ENCODE peak calls at places on chromosomes 13 and 19, in seven cellular contexts. One of them, this sample, is unnamed.

GRCh38 chr19:58203814-58204475 is 21.1 kb downstream of the ZNF274 start:
- DNase-seq in H1: no peak
- DNase-seq in IMR-90: no peak
- DNase-seq in H9: no peak
- DNase-seq in neuronal stem cell: no peak
- DNase-seq in mesenchymal stem cell: no peak
- DNase-seq in mesendoderm: peak; percentile 61
- DNase-seq in this sample: peak; percentile 4

GRCh38 chr19:14530005-14530348 is 583 bp downstream of the TECR start:
- DNase-seq in H9: no peak
- DNase-seq in mesendoderm: peak; percentile 45
- DNase-seq in mesenchymal stem cell: no peak
- DNase-seq in IMR-90: no peak
- DNase-seq in neuronal stem cell: no peak
- DNase-seq in H1: no peak
- DNase-seq in this sample: peak; percentile 66

GRCh38 chr13:114106991-114107685 is 25.3 kb downstream of the RASA3 start:
- DNase-seq in neuronal stem cell: no peak
- DNase-seq in H1: no peak
- DNase-seq in IMR-90: no peak
- DNase-seq in mesenchymal stem cell: no peak
- DNase-seq in mesendoderm: no peak
- DNase-seq in H9: no peak
- DNase-seq in this sample: no peak

GRCh38 chr13:33636955-33637670 is 180.8 kb upstream of the RFC3 start:
- DNase-seq in mesendoderm: no peak
- DNase-seq in mesenchymal stem cell: no peak
- DNase-seq in IMR-90: peak; percentile 8
- DNase-seq in H1: no peak
- DNase-seq in neuronal stem cell: no peak
- DNase-seq in H9: no peak
- DNase-seq in this sample: peak; percentile 16

GRCh38 chr13:61410669-61411297 is 4.9 kb downstream of the PCDH20 start:
- DNase-seq in H9: no peak
- DNase-seq in H1: no peak
- DNase-seq in IMR-90: peak; percentile 8
- DNase-seq in neuronal stem cell: no peak
- DNase-seq in mesenchymal stem cell: peak; percentile 8
- DNase-seq in mesendoderm: peak; percentile 16
- DNase-seq in this sample: peak; percentile 28

GRCh38 chr13:91247768-91248167 is 99.7 kb upstream of the MIR17HG start:
- DNase-seq in mesenchymal stem cell: peak; percentile 19
- DNase-seq in mesendoderm: no peak
- DNase-seq in H1: no peak
- DNase-seq in neuronal stem cell: peak; percentile 6
- DNase-seq in H9: no peak
- DNase-seq in IMR-90: no peak
- DNase-seq in this sample: no peak

GRCh38 chr13:48533207-48533499 is 273 bp upstream of the RCBTB2 start:
- DNase-seq in H9: no peak
- DNase-seq in H1: no peak
- DNase-seq in mesenchymal stem cell: no peak
- DNase-seq in mesendoderm: no peak
- DNase-seq in IMR-90: no peak
- DNase-seq in neuronal stem cell: no peak
- DNase-seq in this sample: no peak

GRCh38 chr13:44129418-44129817 is 244.2 kb upstream of the SERP2 start:
- DNase-seq in mesendoderm: no peak
- DNase-seq in mesenchymal stem cell: no peak
- DNase-seq in H1: no peak
- DNase-seq in IMR-90: no peak
- DNase-seq in H9: no peak
- DNase-seq in neuronal stem cell: no peak
- DNase-seq in this sample: no peak

GRCh38 chr19:23075031-23075733 is 41.6 kb upstream of the ZNF730 start:
- DNase-seq in mesendoderm: peak; percentile 97
- DNase-seq in H9: peak; percentile 97
- DNase-seq in neuronal stem cell: peak; percentile 81
- DNase-seq in H1: peak; percentile 95
- DNase-seq in IMR-90: peak; percentile 72
- DNase-seq in mesenchymal stem cell: peak; percentile 82
- DNase-seq in this sample: peak; percentile 78

GRCh38 chr13:27170221-27170520 is 1.4 kb downstream of the USP12 start:
- DNase-seq in neuronal stem cell: no peak
- DNase-seq in mesendoderm: no peak
- DNase-seq in H9: no peak
- DNase-seq in H1: no peak
- DNase-seq in mesenchymal stem cell: peak; percentile 83
- DNase-seq in IMR-90: peak; percentile 84
- DNase-seq in this sample: no peak

GRCh38 chr19:49629659-49630058 is 10.3 kb downstream of the RRAS start:
- DNase-seq in neuronal stem cell: no peak
- DNase-seq in H9: no peak
- DNase-seq in mesendoderm: no peak
- DNase-seq in IMR-90: no peak
- DNase-seq in mesenchymal stem cell: no peak
- DNase-seq in H1: no peak
- DNase-seq in this sample: no peak

GRCh38 chr19:49626243-49626642 is 13.7 kb downstream of the RRAS start:
- DNase-seq in mesendoderm: no peak
- DNase-seq in IMR-90: no peak
- DNase-seq in mesenchymal stem cell: no peak
- DNase-seq in H9: no peak
- DNase-seq in H1: no peak
- DNase-seq in neuronal stem cell: no peak
- DNase-seq in this sample: no peak

GRCh38 chr19:49631279-49631588 is 8.7 kb downstream of the RRAS start:
- DNase-seq in H9: no peak
- DNase-seq in neuronal stem cell: no peak
- DNase-seq in mesenchymal stem cell: no peak
- DNase-seq in mesendoderm: no peak
- DNase-seq in IMR-90: no peak
- DNase-seq in H1: no peak
- DNase-seq in this sample: no peak

GRCh38 chr19:49624967-49625910 is 14.7 kb downstream of the RRAS start:
- DNase-seq in H1: no peak
- DNase-seq in neuronal stem cell: no peak
- DNase-seq in mesendoderm: no peak
- DNase-seq in H9: no peak
- DNase-seq in IMR-90: no peak
- DNase-seq in mesenchymal stem cell: no peak
- DNase-seq in this sample: no peak
- H2AK5ac ChIP-seq in H1: no peak overlapping the region
- H2AK5ac ChIP-seq in neuronal stem cell: no peak overlapping the region
- H2AK5ac ChIP-seq in mesendoderm: no peak overlapping the region
- H2AK5ac ChIP-seq in H9: no peak overlapping the region
- H2AK5ac ChIP-seq in IMR-90: no peak overlapping the region
- H2AK5ac ChIP-seq in mesenchymal stem cell: no peak overlapping the region
- H2AK5ac ChIP-seq in this sample: no peak overlapping the region

GRCh38 chr13:75779393-75779792 is 143.3 kb downstream of the LMO7 start:
- DNase-seq in neuronal stem cell: no peak
- DNase-seq in mesendoderm: no peak
- DNase-seq in H9: no peak
- DNase-seq in H1: no peak
- DNase-seq in mesenchymal stem cell: no peak
- DNase-seq in IMR-90: no peak
- DNase-seq in this sample: no peak
- H2AK5ac ChIP-seq in neuronal stem cell: no peak overlapping the region
- H2AK5ac ChIP-seq in mesendoderm: no peak overlapping the region
- H2AK5ac ChIP-seq in H9: no peak overlapping the region
- H2AK5ac ChIP-seq in H1: no peak overlapping the region
- H2AK5ac ChIP-seq in mesenchymal stem cell: no peak overlapping the region
- H2AK5ac ChIP-seq in IMR-90: no peak overlapping the region
- H2AK5ac ChIP-seq in this sample: no peak overlapping the region

GRCh38 chr13:77831870-77832269 is 86.8 kb downstream of the EDNRB start:
- DNase-seq in neuronal stem cell: no peak
- DNase-seq in mesenchymal stem cell: no peak
- DNase-seq in H1: no peak
- DNase-seq in IMR-90: no peak
- DNase-seq in mesendoderm: no peak
- DNase-seq in H9: no peak
- DNase-seq in this sample: no peak

GRCh38 chr13:77828815-77829214 is 89.8 kb downstream of the EDNRB start:
- DNase-seq in mesendoderm: no peak
- DNase-seq in mesenchymal stem cell: no peak
- DNase-seq in IMR-90: no peak
- DNase-seq in H9: no peak
- DNase-seq in neuronal stem cell: no peak
- DNase-seq in H1: no peak
- DNase-seq in this sample: no peak

GRCh38 chr13:77832339-77833100 is 86.1 kb downstream of the EDNRB start:
- DNase-seq in H9: no peak
- DNase-seq in mesendoderm: no peak
- DNase-seq in IMR-90: peak; percentile 6
- DNase-seq in neuronal stem cell: no peak
- DNase-seq in H1: no peak
- DNase-seq in mesenchymal stem cell: peak; percentile 44
- DNase-seq in this sample: no peak

GRCh38 chr13:77829963-77830362 is 88.7 kb downstream of the EDNRB start:
- DNase-seq in neuronal stem cell: no peak
- DNase-seq in IMR-90: no peak
- DNase-seq in mesenchymal stem cell: no peak
- DNase-seq in H9: no peak
- DNase-seq in mesendoderm: no peak
- DNase-seq in H1: no peak
- DNase-seq in this sample: no peak

DNA sequence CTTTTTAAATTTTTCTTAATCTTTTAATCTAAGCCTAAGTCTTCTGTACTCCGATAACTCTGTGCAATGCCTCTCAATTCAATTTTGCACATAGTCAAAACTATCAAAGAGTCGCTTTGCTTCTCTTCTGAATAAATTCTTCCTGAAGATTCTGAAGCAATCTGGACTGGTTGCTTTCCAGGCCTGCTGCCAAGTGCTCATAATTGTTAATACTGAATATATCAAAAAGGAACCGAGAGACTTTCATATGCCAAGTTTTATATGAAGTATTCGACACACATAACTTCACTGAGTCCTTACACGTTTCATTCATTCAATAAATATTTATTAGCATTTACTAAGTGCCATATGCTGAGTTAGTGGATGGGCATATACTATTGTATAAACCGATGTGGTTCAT is 91.3 kb downstream of the EDNRB start:
- DNase-seq in mesendoderm: no peak
- DNase-seq in neuronal stem cell: no peak
- DNase-seq in H9: no peak
- DNase-seq in IMR-90: no peak
- DNase-seq in mesenchymal stem cell: no peak
- DNase-seq in H1: no peak
- DNase-seq in this sample: no peak
- H2AK5ac ChIP-seq in mesendoderm: no peak overlapping the region
- H2AK5ac ChIP-seq in neuronal stem cell: no peak overlapping the region
- H2AK5ac ChIP-seq in H9: no peak overlapping the region
- H2AK5ac ChIP-seq in IMR-90: no peak overlapping the region
- H2AK5ac ChIP-seq in mesenchymal stem cell: no peak overlapping the region
- H2AK5ac ChIP-seq in H1: no peak overlapping the region
- H2AK5ac ChIP-seq in this sample: no peak overlapping the region

GRCh38 chr19:56689198-56689597 is 17.6 kb upstream of the ZNF835 start:
- DNase-seq in IMR-90: no peak
- DNase-seq in H9: no peak
- DNase-seq in mesenchymal stem cell: no peak
- DNase-seq in mesendoderm: no peak
- DNase-seq in neuronal stem cell: no peak
- DNase-seq in H1: no peak
- DNase-seq in this sample: no peak
- H2AK5ac ChIP-seq in IMR-90: no peak overlapping the region
- H2AK5ac ChIP-seq in H9: no peak overlapping the region
- H2AK5ac ChIP-seq in mesenchymal stem cell: no peak overlapping the region
- H2AK5ac ChIP-seq in mesendoderm: no peak overlapping the region
- H2AK5ac ChIP-seq in neuronal stem cell: no peak overlapping the region
- H2AK5ac ChIP-seq in H1: no peak overlapping the region
- H2AK5ac ChIP-seq in this sample: no peak overlapping the region

GRCh38 chr19:33553530-33554310 is 32.1 kb upstream of the PEPD start:
- DNase-seq in H1: no peak
- DNase-seq in IMR-90: no peak
- DNase-seq in H9: no peak
- DNase-seq in mesendoderm: no peak
- DNase-seq in mesenchymal stem cell: no peak
- DNase-seq in neuronal stem cell: no peak
- DNase-seq in this sample: no peak

GRCh38 chr19:33554391-33554790 is 32.8 kb upstream of the PEPD start:
- DNase-seq in H9: no peak
- DNase-seq in mesenchymal stem cell: no peak
- DNase-seq in IMR-90: no peak
- DNase-seq in H1: no peak
- DNase-seq in mesendoderm: no peak
- DNase-seq in neuronal stem cell: no peak
- DNase-seq in this sample: no peak

GRCh38 chr19:33557720-33558119 is 36.1 kb upstream of the PEPD start:
- DNase-seq in mesenchymal stem cell: no peak
- DNase-seq in IMR-90: no peak
- DNase-seq in neuronal stem cell: no peak
- DNase-seq in H9: no peak
- DNase-seq in H1: no peak
- DNase-seq in mesendoderm: no peak
- DNase-seq in this sample: no peak

GRCh38 chr19:33554821-33555220 is 33.2 kb upstream of the PEPD start:
- DNase-seq in H9: no peak
- DNase-seq in mesendoderm: no peak
- DNase-seq in mesenchymal stem cell: no peak
- DNase-seq in neuronal stem cell: no peak
- DNase-seq in H1: no peak
- DNase-seq in IMR-90: no peak
- DNase-seq in this sample: no peak

DNA sequence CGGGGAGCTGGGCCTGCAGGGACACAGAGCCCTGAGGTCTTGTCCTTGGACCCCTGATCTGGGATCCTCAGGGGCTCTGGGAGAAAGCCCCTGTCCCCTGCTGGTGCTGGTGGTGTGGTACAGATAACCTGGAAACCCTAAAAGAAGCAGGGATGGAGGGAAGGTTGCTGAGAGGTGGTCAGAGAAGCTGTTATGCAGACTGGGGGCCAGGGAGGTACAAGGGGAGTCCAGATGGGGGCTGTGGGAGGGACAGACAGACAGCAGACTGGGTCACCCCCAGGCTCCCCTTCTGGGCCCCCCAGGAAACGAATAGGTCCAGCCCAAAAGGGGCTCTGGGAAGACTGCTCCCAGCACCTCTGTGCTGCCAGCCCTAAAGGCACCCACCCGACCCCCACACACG is 34.7 kb upstream of the PEPD start:
- DNase-seq in mesendoderm: no peak
- DNase-seq in neuronal stem cell: no peak
- DNase-seq in mesenchymal stem cell: no peak
- DNase-seq in IMR-90: no peak
- DNase-seq in H1: no peak
- DNase-seq in H9: no peak
- DNase-seq in this sample: no peak
- H2AK5ac ChIP-seq in mesendoderm: no peak overlapping the region
- H2AK5ac ChIP-seq in neuronal stem cell: peak overlapping the region; percentile 60
- H2AK5ac ChIP-seq in mesenchymal stem cell: no peak overlapping the region
- H2AK5ac ChIP-seq in IMR-90: no peak overlapping the region
- H2AK5ac ChIP-seq in H1: no peak overlapping the region
- H2AK5ac ChIP-seq in H9: no peak overlapping the region
- H2AK5ac ChIP-seq in this sample: no peak overlapping the region

GRCh38 chr13:110162053-110162452 is 144.9 kb downstream of the COL4A1 start:
- DNase-seq in IMR-90: no peak
- DNase-seq in mesendoderm: no peak
- DNase-seq in mesenchymal stem cell: no peak
- DNase-seq in H9: no peak
- DNase-seq in H1: no peak
- DNase-seq in neuronal stem cell: no peak
- DNase-seq in this sample: no peak
- H2AK5ac ChIP-seq in IMR-90: no peak overlapping the region
- H2AK5ac ChIP-seq in mesendoderm: no peak overlapping the region
- H2AK5ac ChIP-seq in mesenchymal stem cell: no peak overlapping the region
- H2AK5ac ChIP-seq in H9: no peak overlapping the region
- H2AK5ac ChIP-seq in H1: no peak overlapping the region
- H2AK5ac ChIP-seq in neuronal stem cell: no peak overlapping the region
- H2AK5ac ChIP-seq in this sample: no peak overlapping the region

This sample was measured in trophoblast cell.